ENCODE peak calls at places on chromosomes 7 and 10, in eight cellular contexts. I, W, X, Y, F, O, N and R are unnamed samples.

GRCh38 chr10:91247360-91248111 is 27.1 kb downstream of the PCGF5 start:
- DNase-seq in O (no peak), X (peak; percentile 25), I (no peak), F (peak; percentile 57), W (no peak), Y (no peak), N (no peak), R (no peak)

GRCh38 chr10:29555746-29556481 is 78.9 kb downstream of the SVIL start:
- DNase-seq in F (peak; percentile 86), Y (no peak), X (peak; percentile 33), N (peak; percentile 52), O (no peak), I (no peak), W (no peak), R (no peak)

GRCh38 chr10:48940958-48941357 is 1.3 kb upstream of the LRRC18 start:
- DNase-seq in F (no peak), N (no peak), O (no peak), Y (no peak), W (no peak), X (no peak), I (no peak), R (peak; percentile 43)

GRCh38 chr10:88652621-88653020 is 11.6 kb upstream of the LIPF start:
- DNase-seq in N (no peak), I (no peak), X (no peak), F (peak; percentile 10), W (no peak), O (no peak), Y (no peak), R (no peak)

GRCh38 chr7:31948041-31948440 is 122.2 kb downstream of the PDE1C start:
- DNase-seq in O (no peak), I (no peak), N (no peak), W (no peak), X (no peak), F (peak; percentile 91), Y (no peak), R (no peak)

GRCh38 chr7:112416127-112416526 is 34.1 kb upstream of the IFRD1 start:
- DNase-seq in I (no peak), Y (no peak), O (no peak), X (no peak), F (peak; percentile 14), N (no peak), W (no peak), R (no peak)

GRCh38 chr7:64651203-64651602 is 14.7 kb upstream of the ZNF107 start:
- DNase-seq in W (no peak), Y (no peak), X (no peak), F (no peak), N (no peak), I (no peak), O (no peak), R (no peak)

GRCh38 chr10:102546606-102547310 is 43.0 kb downstream of the SUFU start:
- DNase-seq in O (no peak), I (no peak), N (peak; percentile 18), F (peak; percentile 87), X (no peak), Y (no peak), W (no peak), R (no peak)

GRCh38 chr10:84825330-84825729 is 496.9 kb downstream of the CCSER2 start:
- DNase-seq in N (no peak), W (no peak), X (peak; percentile 69), F (peak; percentile 57), Y (no peak), I (no peak), O (peak; percentile 22), R (no peak)

GRCh38 chr10:75127481-75127880 is 16.0 kb downstream of the SAMD8 start:
- DNase-seq in W (no peak), F (no peak), Y (no peak), X (no peak), N (no peak), I (no peak), O (no peak), R (no peak)

GRCh38 chr7:113085781-113086390 is 741 bp downstream of the GPR85 start:
- DNase-seq in Y (no peak), F (peak; percentile 46), N (no peak), X (peak; percentile 13), W (no peak), I (no peak), O (no peak), R (no peak)

GRCh38 chr10:125661418-125661941 is 21.5 kb downstream of the TEX36 start:
- DNase-seq in N (no peak), O (no peak), F (peak; percentile 16), I (no peak), W (no peak), Y (no peak), X (no peak), R (no peak)

GRCh38 chr7:81111781-81112540 is 193.1 kb upstream of the SEMA3C start:
- DNase-seq in I (no peak), O (no peak), F (peak; percentile 1), Y (no peak), W (no peak), N (no peak), X (peak; percentile 11), R (no peak)

GRCh38 chr10:102780246-102780645 is 36.5 kb downstream of the WBP1L start:
- DNase-seq in I (no peak), O (no peak), F (peak; percentile 80), W (no peak), N (no peak), Y (no peak), X (no peak), R (no peak)

GRCh38 chr7:70833726-70834125 is 298.2 kb upstream of the GALNT17 start:
- DNase-seq in N (no peak), W (no peak), I (no peak), O (no peak), X (peak; percentile 51), Y (no peak), F (peak; percentile 81), R (no peak)
- H3K4me3 ChIP-seq in N (no peak overlapping the region), W (no peak overlapping the region), I (no peak overlapping the region), O (no peak overlapping the region), X (no peak overlapping the region), Y (no peak overlapping the region), F (no peak overlapping the region), R (no peak overlapping the region)

DNA sequence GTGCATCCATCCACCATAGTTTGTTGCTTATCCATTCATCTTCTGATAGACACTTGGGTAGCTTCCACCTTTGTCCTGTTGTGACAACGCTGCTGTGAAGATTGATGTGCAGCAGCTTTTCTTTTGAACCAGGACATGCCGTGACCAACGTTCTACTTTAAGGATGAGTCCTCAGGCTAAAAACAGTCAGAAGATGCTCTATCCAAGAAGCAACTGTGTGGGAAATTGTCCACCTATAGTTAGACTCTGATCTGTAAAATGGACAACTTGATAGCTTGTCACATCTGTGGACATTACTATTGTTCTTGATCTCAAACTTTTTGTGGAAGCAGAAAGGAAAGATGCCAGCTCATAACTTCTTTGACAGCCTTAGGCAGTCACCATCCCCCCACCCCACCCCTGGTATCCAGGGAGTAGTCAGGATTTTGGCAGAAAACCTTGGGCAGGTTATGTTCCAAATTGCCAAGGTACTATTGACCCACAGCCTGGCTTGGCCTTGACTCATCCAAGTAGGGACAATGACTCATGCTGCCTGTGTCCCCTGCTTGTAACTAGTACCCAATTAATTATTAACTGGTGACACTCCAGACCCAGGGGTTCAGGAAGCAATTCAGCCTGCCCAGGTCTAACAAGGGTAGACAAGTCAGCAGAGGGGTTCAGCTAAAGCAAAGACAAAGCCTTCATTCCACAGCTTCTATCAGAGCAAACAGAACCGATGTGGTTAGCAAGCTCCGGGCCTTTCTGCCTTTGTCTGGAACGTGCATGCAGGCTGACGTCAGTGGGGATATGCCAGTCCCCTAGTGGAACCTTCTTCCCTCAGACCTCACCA is 99.6 kb upstream of the ANLN start:
- DNase-seq in N (no peak), F (no peak), I (peak; percentile 74), W (no peak), X (no peak), O (no peak), Y (no peak), R (no peak)
- H3K27ac ChIP-seq in N (peak overlapping the region; percentile 34), F (no peak overlapping the region), I (peak overlapping the region; percentile 66), W (no peak overlapping the region), X (no peak overlapping the region), O (peak overlapping the region; percentile 87), Y (no peak overlapping the region), R (no peak overlapping the region)

GRCh38 chr7:151809864-151810170 is 67.1 kb downstream of the PRKAG2 start:
- DNase-seq in F (no peak), N (no peak), O (no peak), Y (no peak), I (no peak), X (no peak), W (no peak), R (no peak)

GRCh38 chr7:151810434-151811232 is 66.3 kb downstream of the PRKAG2 start:
- DNase-seq in F (no peak), I (no peak), W (no peak), N (no peak), X (no peak), O (no peak), Y (no peak), R (no peak)

GRCh38 chr7:151808296-151809155 is 68.4 kb downstream of the PRKAG2 start:
- DNase-seq in X (no peak), N (no peak), I (peak; percentile 44), W (no peak), F (peak; percentile 61), Y (no peak), O (no peak), R (no peak)

GRCh38 chr7:151807876-151808275 is 69.0 kb downstream of the PRKAG2 start:
- DNase-seq in F (no peak), W (no peak), O (no peak), I (no peak), N (no peak), X (no peak), Y (no peak), R (no peak)

DNA sequence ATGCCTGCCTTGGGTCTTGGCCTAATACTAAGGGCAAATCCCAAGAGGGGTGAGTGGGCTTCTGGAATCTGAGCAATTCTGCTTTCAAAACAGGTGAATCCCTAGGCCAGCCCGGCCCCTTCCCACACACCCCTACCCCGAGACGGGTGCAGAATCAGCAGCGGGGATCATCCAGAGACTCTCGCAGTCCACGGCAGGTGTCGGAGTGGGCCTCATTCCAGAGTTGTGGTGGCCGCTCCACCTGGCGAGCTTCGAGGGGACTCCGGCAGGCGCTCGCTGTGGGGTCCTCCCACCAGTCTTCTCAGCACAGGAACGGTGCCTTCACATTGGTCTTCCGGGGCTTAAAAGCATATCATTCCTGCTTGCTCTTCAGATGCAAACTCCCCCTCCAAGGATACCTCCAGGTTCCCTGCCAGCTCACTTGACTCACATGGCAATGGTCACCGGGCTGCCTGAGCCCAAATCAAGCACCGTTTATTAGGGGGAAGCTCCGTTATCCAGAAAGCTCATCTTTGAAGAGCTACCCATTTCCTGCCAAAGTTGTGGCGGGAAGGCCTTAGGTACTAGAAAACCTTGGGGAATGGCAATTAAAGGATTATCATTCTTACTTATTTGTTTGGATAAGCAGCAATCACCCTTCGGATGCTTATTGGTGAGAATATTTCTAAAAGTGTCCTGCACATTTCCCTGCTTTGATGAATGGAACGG is 67.6 kb downstream of the PRKAG2 start:
- DNase-seq in O (no peak), X (no peak), Y (no peak), W (no peak), N (no peak), I (no peak), F (no peak), R (no peak)
- H3K4me3 ChIP-seq in O (no peak overlapping the region), X (no peak overlapping the region), Y (no peak overlapping the region), W (no peak overlapping the region), N (no peak overlapping the region), I (no peak overlapping the region), F (no peak overlapping the region), R (no peak overlapping the region)

DNA sequence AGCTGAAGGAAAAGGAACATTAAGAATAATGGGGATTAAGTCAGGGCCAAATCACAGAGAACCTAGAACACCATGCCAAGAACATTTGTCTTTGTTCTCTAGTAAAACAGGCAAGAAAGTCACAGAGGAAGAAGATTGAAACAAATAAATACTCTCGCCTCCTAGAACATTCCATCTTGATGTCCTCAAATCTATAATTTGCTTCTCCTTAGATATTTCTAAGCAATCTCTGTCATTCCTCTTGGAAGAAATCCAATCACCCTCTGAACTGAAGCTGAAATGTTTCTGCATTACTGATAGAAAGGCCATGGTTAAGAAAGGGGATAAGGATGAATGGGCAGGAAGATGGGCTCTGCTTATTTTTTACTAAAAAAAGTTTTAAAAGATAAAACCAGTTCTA is 153.3 kb upstream of the LRRTM3 start:
- DNase-seq in N (no peak), W (no peak), I (no peak), O (no peak), X (no peak), F (no peak), Y (no peak), R (no peak)
- H3K27ac ChIP-seq in N (no peak overlapping the region), W (no peak overlapping the region), I (no peak overlapping the region), O (no peak overlapping the region), X (no peak overlapping the region), F (no peak overlapping the region), Y (no peak overlapping the region), R (no peak overlapping the region)